ENCODE peak calls at places on chromosomes 5 and 9, in nine cellular contexts. R is cardiac fibroblast; Q is foreskin fibroblast; V is GM12891; S is left kidney; I is hepatocyte; G is PC-3; T is stimulated activated CD4-positive, alpha-beta T cell treated with anti-CD3 and anti-CD28 coated beads, Interleukin-1b, Interleukin-23, amount 100 ng/mL, for 1 hour; A is bronchial epithelial cell. X is an unnamed sample.

GRCh38 chr5:75367401-75367800 is 30.4 kb downstream of the HMGCR start:
- DNase-seq in Q (peak), R (no peak), T (no peak), I (no peak), G (no peak), S (no peak), V (no peak), A (no peak), X (no peak)

GRCh38 chr5:34817558-34818351 is 21.2 kb upstream of the TTC23L start:
- DNase-seq in G (no peak), S (no peak), R (no peak), T (no peak), V (no peak), A (no peak), Q (no peak), I (no peak), X (no peak)

GRCh38 chr5:78331523-78332080 is 28.8 kb upstream of the SCAMP1 start:
- DNase-seq in A (no peak), G (no peak), S (no peak), Q (no peak), I (no peak), T (no peak), R (no peak), V (no peak), X (no peak)

GRCh38 chr9:109588415-109588814 is 90.3 kb upstream of the PTPN3 start:
- DNase-seq in R (no peak), T (no peak), V (no peak), I (no peak), G (no peak), A (no peak), Q (no peak), S (no peak), X (no peak)

GRCh38 chr5:156402387-156402921 is 75.5 kb downstream of the SGCD start:
- DNase-seq in V (peak), S (peak), A (peak), R (no peak), I (no peak), T (peak), G (no peak), Q (no peak), X (peak)

GRCh38 chr9:136013116-136013515 is 51.9 kb upstream of the UBAC1 start:
- DNase-seq in G (no peak), T (no peak), R (no peak), V (no peak), A (no peak), I (no peak), Q (no peak), S (no peak), X (no peak)

GRCh38 chr5:5380298-5380697 is 42.2 kb upstream of the ICE1 start:
- DNase-seq in I (no peak), Q (no peak), S (no peak), R (no peak), G (no peak), V (no peak), A (no peak), T (no peak), X (no peak)

GRCh38 chr9:129435996-129436676 is 184.8 kb downstream of the C9orf50 start:
- DNase-seq in A (no peak), S (no peak), V (no peak), Q (no peak), T (no peak), G (no peak), I (no peak), R (no peak), X (no peak)

GRCh38 chr5:57466544-57466943 is 16.1 kb downstream of the ACTBL2 start:
- DNase-seq in R (no peak), I (no peak), T (no peak), S (no peak), V (no peak), G (no peak), A (no peak), Q (peak), X (no peak)

GRCh38 chr5:151007430-151008123 is 12.8 kb upstream of the GPX3 start:
- DNase-seq in I (no peak), V (no peak), T (no peak), R (no peak), S (no peak), A (no peak), G (no peak), Q (no peak), X (no peak)

GRCh38 chr9:93247892-93248291 is 64.0 kb downstream of the WNK2 start:
- DNase-seq in A (no peak), S (no peak), Q (no peak), V (no peak), G (no peak), T (no peak), I (no peak), R (no peak), X (no peak)

GRCh38 chr5:144040615-144041394 is 129.7 kb downstream of the YIPF5 start:
- DNase-seq in T (no peak), A (no peak), R (no peak), S (peak), G (no peak), I (no peak), V (no peak), Q (peak), X (no peak)

GRCh38 chr9:20022410-20022809 is 233.6 kb upstream of the SLC24A2 start:
- DNase-seq in T (no peak), Q (peak), I (peak), R (peak), V (no peak), A (peak), G (peak), S (no peak), X (no peak)

GRCh38 chr5:109225695-109226094 is 184.1 kb downstream of the PJA2 start:
- DNase-seq in G (no peak), A (no peak), V (no peak), I (peak), Q (peak), R (peak), S (peak), T (no peak), X (no peak)

GRCh38 chr5:168057905-168058304 is 233.5 kb upstream of the WWC1 start:
- DNase-seq in T (no peak), R (no peak), A (no peak), V (no peak), I (no peak), S (no peak), Q (no peak), G (no peak), X (no peak)

GRCh38 chr5:95859327-95860060 is 37.0 kb upstream of the GLRX start:
- DNase-seq in T (no peak), Q (peak), I (peak), S (no peak), A (peak), R (peak), V (no peak), G (peak), X (no peak)

GRCh38 chr5:179149278-179149677 is 89.1 kb downstream of the ZNF354C start:
- DNase-seq in T (no peak), G (no peak), A (no peak), Q (no peak), R (no peak), S (no peak), V (no peak), I (no peak), X (no peak)

GRCh38 chr5:23820764-23821471 is 313.5 kb downstream of the PRDM9 start:
- DNase-seq in I (peak), S (peak), Q (peak), R (peak), V (no peak), T (no peak), A (peak), G (peak), X (no peak)

GRCh38 chr5:167993771-167994170 is 297.7 kb upstream of the WWC1 start:
- DNase-seq in I (no peak), R (no peak), A (peak), G (no peak), T (no peak), V (no peak), Q (no peak), S (no peak), X (no peak)

GRCh38 chr5:36491860-36492259 is 114.5 kb upstream of the SLC1A3 start:
- DNase-seq in Q (no peak), R (no peak), G (no peak), S (no peak), I (no peak), A (no peak), V (no peak), T (no peak), X (no peak)

GRCh38 chr9:114169940-114170791 is 14.8 kb downstream of the COL27A1 start:
- DNase-seq in I (no peak), T (no peak), Q (no peak), R (no peak), S (peak), G (no peak), A (no peak), V (no peak), X (no peak)

GRCh38 chr5:140345919-140346347 is 470 bp downstream of the HBEGF start:
- DNase-seq in T (no peak), V (peak), A (no peak), G (peak), S (peak), I (peak), Q (peak), R (peak), X (peak)

GRCh38 chr5:177086918-177087706 is 397 bp downstream of the FGFR4 start:
- DNase-seq in T (peak), G (peak), R (no peak), Q (no peak), I (peak), A (peak), S (peak), V (peak), X (peak)

GRCh38 chr5:121378559-121379359 is 472.9 kb upstream of the FTMT start:
- DNase-seq in I (no peak), S (no peak), V (no peak), R (no peak), G (no peak), A (no peak), T (no peak), Q (no peak), X (no peak)

GRCh38 chr9:83167126-83167525 is 104.2 kb upstream of the RASEF start:
- DNase-seq in A (peak), T (no peak), G (peak), I (peak), V (no peak), Q (no peak), S (no peak), R (no peak), X (no peak)

GRCh38 chr5:33837301-33837700 is 54.5 kb downstream of the ADAMTS12 start:
- DNase-seq in T (no peak), V (no peak), G (no peak), R (no peak), I (no peak), Q (no peak), A (no peak), S (no peak), X (no peak)